ENCODE peak calls at places on chromosome 14, in six cellular contexts. R is breast epithelium, X is HCT116, T is stomach, Y is vagina, O is sigmoid colon. N is an unnamed sample.

GRCh38 chr14:94312481-94313246 is 10.5 kb downstream of the SERPINA6 start:
- DNase-seq in R (no peak), X (no peak), T (no peak), Y (peak), O (no peak), N (no peak)

GRCh38 chr14:100842799-100843198 is 16.9 kb downstream of the MEG3 start:
- DNase-seq in R (no peak), X (no peak), T (no peak), Y (no peak), O (no peak), N (no peak)

GRCh38 chr14:93301821-93302447 is 30.9 kb downstream of the BTBD7 start:
- DNase-seq in R (no peak), X (peak), T (no peak), Y (no peak), O (no peak), N (no peak)

GRCh38 chr14:73472182-73473114 is 14.1 kb upstream of the NUMB start:
- DNase-seq in R (no peak), X (peak), T (no peak), Y (no peak), O (no peak), N (no peak)

GRCh38 chr14:90553298-90553920 is 156.6 kb downstream of the CALM1 start:
- DNase-seq in R (no peak), X (no peak), T (no peak), Y (no peak), O (no peak), N (no peak)

GRCh38 chr14:92460916-92461579 is 52.5 kb upstream of the RIN3 start:
- DNase-seq in R (no peak), X (no peak), T (peak), Y (no peak), O (peak), N (no peak)

GRCh38 chr14:35134329-35135123 is 12.2 kb downstream of the PRORP start:
- DNase-seq in R (no peak), X (no peak), T (no peak), Y (no peak), O (no peak), N (peak)

GRCh38 chr14:103518416-103519042 is 4.1 kb downstream of the CKB start:
- DNase-seq in R (no peak), X (no peak), T (peak), Y (no peak), O (peak), N (peak)

GRCh38 chr14:100336618-100337530 is 13.7 kb downstream of the SLC25A47 start:
- DNase-seq in R (no peak), X (no peak), T (peak), Y (no peak), O (no peak), N (peak)

GRCh38 chr14:105376521-105377440 is 21.6 kb upstream of the TEX22 start:
- DNase-seq in R (no peak), X (no peak), T (no peak), Y (no peak), O (no peak), N (peak)

GRCh38 chr14:65412881-65413738 is 580 bp downstream of the FUT8 start:
- DNase-seq in R (no peak), X (no peak), T (peak), Y (peak), O (peak), N (peak)

GRCh38 chr14:100529561-100530031 is 57.6 kb downstream of the BEGAIN start:
- DNase-seq in R (no peak), X (no peak), T (peak), Y (peak), O (peak), N (peak)

GRCh38 chr14:71552809-71553208 is 379.4 kb upstream of the RGS6 start:
- DNase-seq in R (no peak), X (no peak), T (no peak), Y (no peak), O (no peak), N (no peak)

GRCh38 chr14:103401223-103402214 is 16.3 kb downstream of the MARK3 start:
- DNase-seq in R (no peak), X (no peak), T (no peak), Y (no peak), O (no peak), N (no peak)

GRCh38 chr14:47674546-47675238 is 713 bp downstream of the MDGA2 start:
- DNase-seq in R (no peak), X (no peak), T (no peak), Y (no peak), O (no peak), N (peak)

GRCh38 chr14:66495214-66496098 is 9.3 kb downstream of the CCDC196 start:
- DNase-seq in R (peak), X (peak), T (peak), Y (no peak), O (peak), N (no peak)

GRCh38 chr14:68676511-68676943 is 116.3 kb downstream of the ZFP36L1 start:
- DNase-seq in R (peak), X (no peak), T (peak), Y (no peak), O (peak), N (no peak)

GRCh38 chr14:104184506-104184905 is 46.1 kb downstream of the KIF26A start:
- DNase-seq in R (no peak), X (no peak), T (no peak), Y (no peak), O (no peak), N (no peak)

GRCh38 chr14:30960216-30960615 is 65.2 kb upstream of the AP4S1 start:
- DNase-seq in R (no peak), X (no peak), T (no peak), Y (no peak), O (no peak), N (no peak)
- TF ChIP-seq CTCF in R (no peak), X (no peak), T (no peak), Y (no peak), O (no peak), N (no peak)

GRCh38 chr14:77347746-77348145 is 26.9 kb downstream of the GSTZ1 start:
- DNase-seq in R (no peak), X (no peak), T (no peak), Y (no peak), O (no peak), N (no peak)
- TF ChIP-seq POLR2AphosphoS5 in R (no peak), X (no peak), T (no peak), Y (no peak), O (no peak), N (no peak)

GRCh38 chr14:61923348-61923747 is 161.1 kb downstream of the SNAPC1 start:
- DNase-seq in R (no peak), X (no peak), T (no peak), Y (no peak), O (no peak), N (no peak)
- TF ChIP-seq CTCF in R (no peak), X (no peak), T (no peak), Y (peak), O (no peak), N (no peak)

GRCh38 chr14:51000566-51000965 is 56.3 kb upstream of the PYGL start:
- DNase-seq in R (no peak), X (no peak), T (no peak), Y (no peak), O (no peak), N (no peak)
- TF ChIP-seq POLR2AphosphoS5 in R (no peak), X (no peak), T (no peak), Y (no peak), O (no peak), N (no peak)

GRCh38 chr14:89028462-89029134 is 204.1 kb downstream of the TTC8 start:
- DNase-seq in R (no peak), X (no peak), T (no peak), Y (no peak), O (no peak), N (no peak)

GRCh38 chr14:89029961-89030694 is 205.7 kb downstream of the TTC8 start:
- DNase-seq in R (no peak), X (no peak), T (no peak), Y (peak), O (no peak), N (no peak)

GRCh38 chr14:89024691-89025090 is 200.2 kb downstream of the TTC8 start:
- DNase-seq in R (no peak), X (no peak), T (no peak), Y (peak), O (no peak), N (no peak)

GRCh38 chr14:89025581-89026236 is 201.3 kb downstream of the TTC8 start:
- DNase-seq in R (no peak), X (no peak), T (no peak), Y (peak), O (no peak), N (peak)

GRCh38 chr14:89027097-89027740 is 202.8 kb downstream of the TTC8 start:
- DNase-seq in R (no peak), X (peak), T (peak), Y (peak), O (peak), N (peak)
- TF ChIP-seq CTCF in R (peak), X (peak), T (peak), Y (peak), O (peak), N (peak)

GRCh38 chr14:31937730-31938346 is 139.3 kb upstream of the ARHGAP5 start:
- DNase-seq in R (peak), X (peak), T (peak), Y (no peak), O (peak), N (no peak)
- TF ChIP-seq POLR2AphosphoS5 in R (no peak), X (peak), T (no peak), Y (no peak), O (no peak), N (no peak)